ENCODE peak calls at places on chromosomes 1 and 21, in five cellular contexts. One of them, this sample, is unnamed. For H3K27me3 and H3K4me1, the result is how much of the 10 kb centered on the place peaks cover.

GRCh38 chr1:42191319-42191718 is 26.8 kb upstream of the GUCA2A start:
- DNase-seq in body of pancreas: no peak
- DNase-seq in H9: no peak
- DNase-seq in SJSA1: no peak
- DNase-seq in CD8-positive, alpha-beta memory T cell: no peak
- DNase-seq in this sample: no peak

GRCh38 chr1:174788981-174789380 is 210.8 kb upstream of the CACYBP start:
- DNase-seq in H9: no peak
- DNase-seq in SJSA1: no peak
- DNase-seq in body of pancreas: no peak
- DNase-seq in CD8-positive, alpha-beta memory T cell: no peak
- DNase-seq in this sample: no peak

GRCh38 chr21:40827509-40827908 is 19.4 kb downstream of the DSCAM start:
- DNase-seq in SJSA1: no peak
- DNase-seq in H9: no peak
- DNase-seq in CD8-positive, alpha-beta memory T cell: no peak
- DNase-seq in body of pancreas: no peak
- DNase-seq in this sample: no peak

GRCh38 chr21:34960672-34961071 is 88.4 kb downstream of the RUNX1 start:
- DNase-seq in body of pancreas: no peak
- DNase-seq in H9: no peak
- DNase-seq in CD8-positive, alpha-beta memory T cell: no peak
- DNase-seq in SJSA1: no peak
- DNase-seq in this sample: no peak

GRCh38 chr1:29831500-29832117 is 595.3 kb downstream of the PTPRU start:
- DNase-seq in CD8-positive, alpha-beta memory T cell: no peak
- DNase-seq in body of pancreas: no peak
- DNase-seq in H9: no peak
- DNase-seq in SJSA1: no peak
- DNase-seq in this sample: no peak

GRCh38 chr1:118210723-118211110 is 25.7 kb upstream of the SPAG17 start:
- DNase-seq in body of pancreas: no peak
- DNase-seq in H9: no peak
- DNase-seq in CD8-positive, alpha-beta memory T cell: no peak
- DNase-seq in SJSA1: no peak
- DNase-seq in this sample: no peak

GRCh38 chr1:92862605-92863004 is 30.8 kb downstream of the RPL5 start:
- DNase-seq in H9: no peak
- DNase-seq in body of pancreas: no peak
- DNase-seq in CD8-positive, alpha-beta memory T cell: no peak
- DNase-seq in SJSA1: no peak
- DNase-seq in this sample: no peak

GRCh38 chr1:171742577-171742922 is 685 bp upstream of the VAMP4 start:
- DNase-seq in H9: peak
- DNase-seq in SJSA1: peak
- DNase-seq in CD8-positive, alpha-beta memory T cell: peak
- DNase-seq in body of pancreas: peak
- DNase-seq in this sample: peak

GRCh38 chr1:161176468-161177111 is 717 bp downstream of the B4GALT3 start:
- DNase-seq in body of pancreas: no peak
- DNase-seq in H9: no peak
- DNase-seq in CD8-positive, alpha-beta memory T cell: no peak
- DNase-seq in SJSA1: no peak
- DNase-seq in this sample: no peak

GRCh38 chr1:9422321-9422720 is 116.9 kb upstream of the SLC25A33 start:
- DNase-seq in H9: no peak
- DNase-seq in SJSA1: no peak
- DNase-seq in body of pancreas: no peak
- DNase-seq in CD8-positive, alpha-beta memory T cell: no peak
- DNase-seq in this sample: no peak

GRCh38 chr21:45463871-45464270 is 58.9 kb downstream of the COL18A1 start:
- DNase-seq in H9: no peak
- DNase-seq in CD8-positive, alpha-beta memory T cell: no peak
- DNase-seq in body of pancreas: no peak
- DNase-seq in SJSA1: no peak
- DNase-seq in this sample: no peak

GRCh38 chr1:112083487-112083886 is 94.0 kb upstream of the KCND3 start:
- DNase-seq in SJSA1: no peak
- DNase-seq in CD8-positive, alpha-beta memory T cell: no peak
- DNase-seq in body of pancreas: no peak
- DNase-seq in H9: no peak
- DNase-seq in this sample: peak

GRCh38 chr1:178088651-178089050 is 5.3 kb upstream of the RASAL2 start:
- DNase-seq in SJSA1: no peak
- DNase-seq in H9: no peak
- DNase-seq in body of pancreas: no peak
- DNase-seq in CD8-positive, alpha-beta memory T cell: no peak
- DNase-seq in this sample: no peak

GRCh38 chr1:16203550-16203949 is 8.9 kb downstream of the ARHGEF19 start:
- DNase-seq in CD8-positive, alpha-beta memory T cell: no peak
- DNase-seq in SJSA1: no peak
- DNase-seq in H9: no peak
- DNase-seq in body of pancreas: no peak
- DNase-seq in this sample: no peak

GRCh38 chr1:30569384-30569783 is 154.0 kb downstream of the MATN1 start:
- DNase-seq in SJSA1: no peak
- DNase-seq in CD8-positive, alpha-beta memory T cell: no peak
- DNase-seq in H9: no peak
- DNase-seq in body of pancreas: no peak
- DNase-seq in this sample: no peak

DNA sequence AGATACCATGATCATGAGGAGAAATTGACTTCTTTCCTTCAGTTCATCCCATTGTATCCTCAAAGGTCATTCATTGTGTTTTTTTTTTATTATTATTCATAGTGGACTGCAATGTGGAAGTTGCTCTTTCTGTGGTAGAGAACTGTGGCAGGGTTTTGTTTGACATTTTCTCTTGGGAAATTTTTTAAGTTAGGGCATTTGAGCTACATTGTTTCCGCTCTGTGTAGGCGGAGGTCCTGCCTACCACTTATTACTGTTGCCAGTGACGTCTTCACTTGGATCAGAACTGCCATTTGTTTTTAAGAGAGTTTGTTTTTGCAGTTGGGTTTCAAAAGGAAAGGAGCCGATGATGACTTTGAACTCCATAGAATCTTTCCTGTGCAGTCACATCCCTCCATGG is 287.4 kb upstream of the FMN2 start:
- DNase-seq in H9: no peak
- DNase-seq in SJSA1: no peak
- DNase-seq in body of pancreas: no peak
- DNase-seq in CD8-positive, alpha-beta memory T cell: no peak
- DNase-seq in this sample: no peak
- H3K27me3 ChIP-seq in H9: under half
- H3K27me3 ChIP-seq in SJSA1: under half
- H3K27me3 ChIP-seq in body of pancreas: under half
- H3K27me3 ChIP-seq in CD8-positive, alpha-beta memory T cell: under half
- H3K27me3 ChIP-seq in this sample: under half

GRCh38 chr1:99766378-99766800 is at the start of gene FRRS1:
- DNase-seq in SJSA1: peak
- DNase-seq in CD8-positive, alpha-beta memory T cell: no peak
- DNase-seq in H9: peak
- DNase-seq in body of pancreas: peak
- DNase-seq in this sample: peak
- H3K27ac ChIP-seq in SJSA1: no peak
- H3K27ac ChIP-seq in CD8-positive, alpha-beta memory T cell: peak
- H3K27ac ChIP-seq in H9: peak
- H3K27ac ChIP-seq in body of pancreas: peak
- H3K27ac ChIP-seq in this sample: peak

GRCh38 chr1:164779376-164779775 is 220.4 kb downstream of the PBX1 start:
- DNase-seq in CD8-positive, alpha-beta memory T cell: no peak
- DNase-seq in H9: no peak
- DNase-seq in body of pancreas: no peak
- DNase-seq in SJSA1: no peak
- DNase-seq in this sample: no peak

GRCh38 chr1:164783778-164784555 is 225.0 kb downstream of the PBX1 start:
- DNase-seq in H9: no peak
- DNase-seq in CD8-positive, alpha-beta memory T cell: no peak
- DNase-seq in SJSA1: no peak
- DNase-seq in body of pancreas: peak
- DNase-seq in this sample: no peak

GRCh38 chr1:164780111-164780510 is 221.1 kb downstream of the PBX1 start:
- DNase-seq in H9: no peak
- DNase-seq in SJSA1: no peak
- DNase-seq in body of pancreas: no peak
- DNase-seq in CD8-positive, alpha-beta memory T cell: no peak
- DNase-seq in this sample: no peak

GRCh38 chr1:164781980-164782379 is 223.0 kb downstream of the PBX1 start:
- DNase-seq in body of pancreas: peak
- DNase-seq in H9: no peak
- DNase-seq in CD8-positive, alpha-beta memory T cell: no peak
- DNase-seq in SJSA1: no peak
- DNase-seq in this sample: no peak

GRCh38 chr1:164780863-164781262 is 221.9 kb downstream of the PBX1 start:
- DNase-seq in SJSA1: peak
- DNase-seq in CD8-positive, alpha-beta memory T cell: no peak
- DNase-seq in H9: no peak
- DNase-seq in body of pancreas: peak
- DNase-seq in this sample: no peak
- H3K4me1 ChIP-seq in SJSA1: under half
- H3K4me1 ChIP-seq in CD8-positive, alpha-beta memory T cell: under half
- H3K4me1 ChIP-seq in H9: under half
- H3K4me1 ChIP-seq in body of pancreas: half or more
- H3K4me1 ChIP-seq in this sample: under half

DNA sequence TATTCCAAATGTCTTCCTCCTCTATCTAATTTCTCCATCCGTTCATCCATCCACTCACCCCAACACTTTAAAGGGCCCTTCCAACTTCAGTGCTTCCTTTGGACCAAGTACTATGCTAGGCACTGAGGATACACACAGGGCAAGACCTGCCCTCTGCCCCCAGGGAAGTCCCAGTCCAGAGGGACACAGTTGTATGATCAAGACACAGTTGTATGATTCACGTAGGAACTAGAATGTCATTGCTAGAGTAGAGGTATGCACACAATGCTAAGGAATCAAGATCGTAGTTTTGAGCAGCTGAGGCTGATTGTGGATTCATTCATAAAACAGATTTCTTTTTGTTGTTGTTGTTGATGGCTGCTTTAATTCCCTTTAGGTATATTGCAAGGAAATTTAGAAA is 11.6 kb upstream of the IER5 start:
- DNase-seq in body of pancreas: no peak
- DNase-seq in CD8-positive, alpha-beta memory T cell: no peak
- DNase-seq in H9: no peak
- DNase-seq in SJSA1: no peak
- DNase-seq in this sample: no peak
- H3K27me3 ChIP-seq in body of pancreas: under half
- H3K27me3 ChIP-seq in CD8-positive, alpha-beta memory T cell: under half
- H3K27me3 ChIP-seq in H9: under half
- H3K27me3 ChIP-seq in SJSA1: under half
- H3K27me3 ChIP-seq in this sample: under half

GRCh38 chr1:206047271-206047670 is 5.7 kb upstream of the RHEX start:
- DNase-seq in H9: no peak
- DNase-seq in SJSA1: no peak
- DNase-seq in CD8-positive, alpha-beta memory T cell: no peak
- DNase-seq in body of pancreas: no peak
- DNase-seq in this sample: no peak

GRCh38 chr1:206049293-206049692 is 3.7 kb upstream of the RHEX start:
- DNase-seq in body of pancreas: no peak
- DNase-seq in CD8-positive, alpha-beta memory T cell: no peak
- DNase-seq in SJSA1: no peak
- DNase-seq in H9: no peak
- DNase-seq in this sample: no peak

GRCh38 chr1:206048582-206048981 is 4.4 kb upstream of the RHEX start:
- DNase-seq in body of pancreas: peak
- DNase-seq in SJSA1: no peak
- DNase-seq in H9: no peak
- DNase-seq in CD8-positive, alpha-beta memory T cell: no peak
- DNase-seq in this sample: no peak

GRCh38 chr1:206050655-206051235 is 2.2 kb upstream of the RHEX start:
- DNase-seq in SJSA1: no peak
- DNase-seq in H9: no peak
- DNase-seq in CD8-positive, alpha-beta memory T cell: no peak
- DNase-seq in body of pancreas: no peak
- DNase-seq in this sample: no peak

GRCh38 chr1:206049919-206050600 is 2.9 kb upstream of the RHEX start:
- DNase-seq in CD8-positive, alpha-beta memory T cell: no peak
- DNase-seq in body of pancreas: no peak
- DNase-seq in SJSA1: no peak
- DNase-seq in H9: no peak
- DNase-seq in this sample: no peak
- H3K27ac ChIP-seq in CD8-positive, alpha-beta memory T cell: no peak
- H3K27ac ChIP-seq in body of pancreas: no peak
- H3K27ac ChIP-seq in SJSA1: no peak
- H3K27ac ChIP-seq in H9: no peak
- H3K27ac ChIP-seq in this sample: no peak

DNA sequence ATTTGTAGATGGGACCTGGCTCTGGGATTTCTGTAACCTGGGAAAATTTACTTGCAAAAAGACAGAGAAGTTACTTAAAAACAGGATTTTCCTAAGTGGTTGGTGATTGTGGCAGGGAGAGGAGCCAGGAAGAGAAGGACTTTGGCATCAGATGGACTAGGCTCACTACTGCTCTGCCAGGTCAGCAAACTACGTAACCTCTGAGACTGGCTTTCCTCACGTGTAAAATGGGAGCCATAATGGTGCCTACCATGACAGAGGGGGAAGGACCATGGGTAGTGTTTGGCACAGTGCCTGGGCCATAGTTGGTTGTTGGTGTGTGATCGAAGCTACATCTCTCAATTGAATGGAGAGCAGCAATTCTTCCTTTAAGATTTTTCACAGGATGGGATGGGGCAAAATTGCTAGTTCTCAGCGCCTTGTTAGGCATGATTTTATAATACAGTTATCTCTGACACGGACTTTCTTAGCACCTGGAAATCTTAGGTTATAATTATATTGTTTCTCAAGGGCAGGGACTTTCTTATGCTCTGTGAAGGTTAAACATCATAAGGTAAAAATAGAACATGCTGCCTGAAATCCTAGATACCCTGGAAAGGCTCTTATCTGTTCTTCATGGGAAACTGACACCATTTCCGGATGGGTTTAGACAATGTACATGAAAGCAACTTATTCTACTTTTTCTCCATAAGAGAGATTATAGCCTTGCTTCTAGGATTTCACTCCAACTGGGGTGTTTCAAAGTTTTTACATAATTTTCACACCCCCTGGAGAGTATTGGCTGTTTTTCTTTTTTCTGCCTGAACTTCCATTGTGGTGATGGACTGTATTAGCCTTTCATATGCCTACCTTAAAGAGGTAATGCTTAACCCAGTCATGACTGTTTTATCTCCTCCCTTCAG is 10.9 kb downstream of the ROR1 start:
- DNase-seq in CD8-positive, alpha-beta memory T cell: no peak
- DNase-seq in body of pancreas: peak
- DNase-seq in H9: no peak
- DNase-seq in SJSA1: no peak
- DNase-seq in this sample: no peak
- H3K4me1 ChIP-seq in CD8-positive, alpha-beta memory T cell: under half
- H3K4me1 ChIP-seq in body of pancreas: under half
- H3K4me1 ChIP-seq in H9: half or more
- H3K4me1 ChIP-seq in SJSA1: under half
- H3K4me1 ChIP-seq in this sample: under half

GRCh38 chr1:101308935-101309333 is 72.1 kb downstream of the S1PR1 start:
- DNase-seq in body of pancreas: no peak
- DNase-seq in CD8-positive, alpha-beta memory T cell: no peak
- DNase-seq in H9: peak
- DNase-seq in SJSA1: no peak
- DNase-seq in this sample: no peak
- H3K27me3 ChIP-seq in body of pancreas: under half
- H3K27me3 ChIP-seq in CD8-positive, alpha-beta memory T cell: under half
- H3K27me3 ChIP-seq in H9: under half
- H3K27me3 ChIP-seq in SJSA1: under half
- H3K27me3 ChIP-seq in this sample: under half

This sample was measured in SJCRH30.